ENCODE peak calls at places on chromosomes 11 and 22, in five cellular contexts. P is NCI-H345, M is fibroblast of mammary gland, Q is NCI-H187 treated with DMSO at 0.1 percent for 48 hours, U is HL-60. D is an unnamed sample.

GRCh38 chr11:12377106-12377823 is at the start of gene PARVA:
- DNase-seq in P (no peak), M (peak), Q (no peak), U (no peak), D (peak)

GRCh38 chr11:2770556-2771301 is 70.9 kb upstream of the KCNQ1OT1 start:
- DNase-seq in P (no peak), M (no peak), Q (no peak), U (no peak), D (no peak)

GRCh38 chr11:9264381-9265210 is 554 bp downstream of the DENND5A start:
- DNase-seq in P (no peak), M (peak), Q (no peak), U (peak), D (peak)

GRCh38 chr11:820655-821512 is 2.2 kb downstream of the PNPLA2 start:
- DNase-seq in P (no peak), M (peak), Q (no peak), U (peak), D (peak)

GRCh38 chr11:100929377-100929776 is 200.2 kb downstream of the PGR start:
- DNase-seq in P (no peak), M (peak), Q (no peak), U (no peak), D (no peak)

GRCh38 chr11:2462986-2463765 is 18.4 kb downstream of the KCNQ1 start:
- DNase-seq in P (peak), M (no peak), Q (no peak), U (peak), D (peak)

GRCh38 chr11:80116796-80117195 is 676.0 kb upstream of the TENM4 start:
- DNase-seq in P (no peak), M (no peak), Q (no peak), U (no peak), D (no peak)

GRCh38 chr11:99693941-99694492 is 673.3 kb downstream of the CNTN5 start:
- DNase-seq in P (peak), M (peak), Q (no peak), U (no peak), D (no peak)

GRCh38 chr11:129061466-129062194 is 119.0 kb upstream of the TP53AIP1 start:
- DNase-seq in P (no peak), M (peak), Q (no peak), U (no peak), D (no peak)

GRCh38 chr11:121553806-121554205 is 101.0 kb upstream of the SORL1-AS1 start:
- DNase-seq in P (no peak), M (peak), Q (no peak), U (no peak), D (no peak)

GRCh38 chr22:44289429-44290171 is 23.2 kb downstream of the SHISAL1 start:
- DNase-seq in P (no peak), M (peak), Q (no peak), U (no peak), D (no peak)

GRCh38 chr22:45574069-45574703 is 71.5 kb downstream of the FBLN1 start:
- DNase-seq in P (no peak), M (no peak), Q (no peak), U (no peak), D (peak)

GRCh38 chr22:36339171-36340065 is 48.3 kb downstream of the MYH9 start:
- DNase-seq in P (no peak), M (peak), Q (no peak), U (no peak), D (no peak)

GRCh38 chr11:33696411-33696810 is 4.2 kb downstream of the C11orf91 start:
- DNase-seq in P (no peak), M (no peak), Q (no peak), U (peak), D (no peak)

GRCh38 chr11:66341502-66342126 is 3.3 kb downstream of the BRMS1 start:
- DNase-seq in P (no peak), M (no peak), Q (no peak), U (no peak), D (peak)

GRCh38 chr11:94639901-94640721 is 72.9 kb downstream of the PIWIL4 start:
- DNase-seq in P (no peak), M (no peak), Q (no peak), U (no peak), D (no peak)

GRCh38 chr22:44143596-44143995 is 37.1 kb upstream of the PARVG start:
- DNase-seq in P (no peak), M (no peak), Q (no peak), U (no peak), D (no peak)

GRCh38 chr11:128302425-128303186 is 284.8 kb downstream of the ETS1 start:
- DNase-seq in P (no peak), M (no peak), Q (no peak), U (no peak), D (no peak)

GRCh38 chr22:49479566-49479965 is 348.1 kb downstream of the BRD1 start:
- DNase-seq in P (no peak), M (no peak), Q (no peak), U (no peak), D (no peak)

GRCh38 chr11:93529707-93530467 is 13.3 kb downstream of the SMCO4 start:
- DNase-seq in P (no peak), M (peak), Q (no peak), U (no peak), D (no peak)

GRCh38 chr22:47127441-47127871 is 365.0 kb downstream of the TBC1D22A start:
- DNase-seq in P (no peak), M (no peak), Q (no peak), U (no peak), D (no peak)

GRCh38 chr11:120682866-120683265 is 171.3 kb downstream of the GRIK4 start:
- DNase-seq in P (no peak), M (peak), Q (no peak), U (no peak), D (no peak)

GRCh38 chr11:96254087-96254486 is 88.9 kb downstream of the MAML2 start:
- DNase-seq in P (no peak), M (peak), Q (no peak), U (no peak), D (no peak)

GRCh38 chr11:87767615-87768014 is 407.6 kb downstream of the RAB38 start:
- DNase-seq in P (no peak), M (no peak), Q (no peak), U (no peak), D (no peak)

GRCh38 chr11:59574467-59574866 is 41.1 kb downstream of the OSBP start:
- DNase-seq in P (no peak), M (peak), Q (no peak), U (no peak), D (no peak)

GRCh38 chr11:19598876-19599275 is 113.8 kb upstream of the NAV2 start:
- DNase-seq in P (no peak), M (no peak), Q (no peak), U (no peak), D (no peak)

GRCh38 chr11:22635689-22636088 is 10.1 kb upstream of the FANCF start:
- DNase-seq in P (no peak), M (no peak), Q (no peak), U (no peak), D (no peak)

GRCh38 chr11:65487467-65488272 is 11.2 kb upstream of the MALAT1 start:
- DNase-seq in P (peak), M (peak), Q (peak), U (peak), D (peak)

GRCh38 chr22:23248583-23248982 is 68.3 kb downstream of the BCR start:
- DNase-seq in P (peak), M (peak), Q (no peak), U (no peak), D (peak)

GRCh38 chr11:111819161-111820058 is 52.0 kb downstream of the ALG9 start:
- DNase-seq in P (no peak), M (peak), Q (no peak), U (peak), D (no peak)

GRCh38 chr11:11356842-11357241 is 3.8 kb upstream of the CSNK2A3 start:
- DNase-seq in P (no peak), M (no peak), Q (no peak), U (no peak), D (no peak)

GRCh38 chr11:61023086-61024035 is 51.9 kb downstream of the CD6 start:
- DNase-seq in P (peak), M (no peak), Q (no peak), U (no peak), D (no peak)

GRCh38 chr11:106888386-106888785 is 129.9 kb downstream of the GUCY1A2 start:
- DNase-seq in P (no peak), M (no peak), Q (no peak), U (no peak), D (no peak)

GRCh38 chr22:19694696-19695095 is 19.6 kb upstream of the SEPTIN5 start:
- DNase-seq in P (no peak), M (no peak), Q (no peak), U (no peak), D (no peak)